ENCODE peak calls at places on chromosome 19, in four cellular contexts. Z is neural progenitor cell, X is fibroblast of lung, F is PC-9. U is an unnamed sample.

GRCh38 chr19:54325194-54325621 is 12.2 kb upstream of the LILRA5 start:
- DNase-seq in Z (peak), X (peak), F (no peak), U (no peak)

GRCh38 chr19:46551175-46551574 is 50.0 kb upstream of the CALM3 start:
- DNase-seq in Z (no peak), F (no peak), X (no peak), U (no peak)

GRCh38 chr19:17054746-17055145 is 20.5 kb downstream of the HAUS8 start:
- DNase-seq in X (no peak), F (no peak), Z (no peak), U (no peak)

GRCh38 chr19:42024622-42025111 is 30.6 kb upstream of the ATP1A3 start:
- DNase-seq in X (peak), Z (no peak), F (no peak), U (no peak)

GRCh38 chr19:53903055-53903680 is 5.9 kb upstream of the CACNG7 start:
- DNase-seq in Z (peak), F (peak), X (peak), U (no peak)

GRCh38 chr19:43469160-43469480 is 3.7 kb upstream of the LYPD3 start:
- DNase-seq in Z (no peak), F (peak), X (no peak), U (no peak)

GRCh38 chr19:56639217-56639616 is 3.7 kb upstream of the SMIM17 start:
- DNase-seq in X (peak), Z (peak), F (no peak), U (no peak)

GRCh38 chr19:48959341-48960239 is 4.9 kb downstream of the BAX start:
- DNase-seq in Z (no peak), X (no peak), F (no peak), U (no peak)

GRCh38 chr19:49911381-49912145 is 14.9 kb upstream of the IL4I1 start:
- DNase-seq in F (no peak), Z (no peak), X (no peak), U (no peak)

GRCh38 chr19:48780684-48781391 is 25.5 kb downstream of the FGF21 start:
- DNase-seq in Z (no peak), X (peak), F (peak), U (no peak)

GRCh38 chr19:17137417-17137816 is 61.8 kb downstream of the MYO9B start:
- DNase-seq in F (no peak), X (no peak), Z (no peak), U (no peak)

GRCh38 chr19:48629599-48630288 is 7.4 kb downstream of the DBP start:
- DNase-seq in F (no peak), Z (peak), X (peak), U (no peak)

GRCh38 chr19:17118957-17119356 is 43.4 kb downstream of the MYO9B start:
- DNase-seq in X (no peak), Z (no peak), F (no peak), U (no peak)

GRCh38 chr19:45137179-45137761 is 23.5 kb downstream of the NKPD1 start:
- DNase-seq in X (no peak), Z (no peak), F (no peak), U (no peak)

GRCh38 chr19:45139286-45140143 is 21.3 kb downstream of the NKPD1 start:
- DNase-seq in X (no peak), F (no peak), Z (no peak), U (no peak)

GRCh38 chr19:45135176-45135575 is 25.6 kb downstream of the NKPD1 start:
- DNase-seq in X (no peak), Z (no peak), F (no peak), U (no peak)

GRCh38 chr19:45138303-45138751 is 22.5 kb downstream of the NKPD1 start:
- DNase-seq in F (no peak), X (no peak), Z (no peak), U (no peak)

DNA sequence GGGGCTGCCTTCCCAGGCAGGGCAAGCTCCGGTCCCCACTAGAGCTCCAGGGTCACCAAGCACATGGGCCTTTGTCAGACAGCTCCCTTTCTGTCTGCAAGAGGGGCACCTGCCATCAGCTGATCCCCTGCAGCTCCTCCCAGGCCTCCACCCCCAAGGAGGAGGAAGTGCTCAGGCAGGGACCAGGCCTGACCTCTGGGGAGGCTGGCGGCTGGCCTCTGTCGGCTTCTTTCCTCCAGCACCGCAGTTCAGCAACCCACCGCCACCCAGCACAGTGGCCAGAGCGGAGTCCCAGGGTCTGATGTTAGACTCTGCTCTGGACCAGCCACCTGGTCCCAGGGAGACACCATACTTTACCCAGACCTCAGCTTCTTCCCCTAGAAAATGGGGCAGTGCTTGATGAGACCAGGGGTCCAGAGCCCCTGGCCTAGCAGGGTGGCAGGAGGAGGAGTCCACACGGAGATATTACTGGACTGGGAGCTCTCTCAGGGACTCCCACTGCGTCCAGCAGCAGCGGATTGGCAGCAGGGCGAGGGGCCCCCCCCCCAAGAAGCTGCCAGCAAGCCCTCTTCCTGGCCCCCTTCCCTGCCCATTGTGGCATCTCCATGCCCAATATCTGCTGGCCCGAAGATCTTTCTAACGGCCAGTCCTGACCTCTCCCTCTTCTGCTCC is 24.1 kb downstream of the NKPD1 start:
- DNase-seq in Z (peak), X (no peak), F (no peak), U (no peak)
- H3K27ac ChIP-seq in Z (peak), X (no peak), F (no peak), U (no peak)

DNA sequence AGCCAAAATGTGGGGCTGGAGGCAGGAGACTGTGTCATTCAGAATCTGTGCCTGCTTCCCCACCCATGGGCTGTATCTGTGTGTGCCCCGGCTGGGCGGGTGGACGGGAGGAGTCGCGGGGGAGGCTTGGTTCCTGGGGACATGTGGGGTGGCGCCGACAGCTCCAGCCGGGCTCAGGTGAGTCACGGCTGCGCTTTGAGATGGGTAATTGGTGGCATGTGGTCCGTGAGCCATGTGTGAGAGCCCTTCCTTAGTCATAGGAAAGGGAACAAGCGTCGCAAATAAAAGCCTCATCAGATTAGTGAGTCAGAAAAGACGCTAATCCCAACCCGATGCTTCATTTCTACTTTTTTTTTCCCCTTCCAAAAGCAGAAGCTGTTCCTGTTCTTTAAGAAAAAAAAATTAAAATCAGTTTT is 118.6 kb upstream of the ZNF536 start:
- DNase-seq in F (no peak), Z (peak), X (no peak), U (no peak)
- TF ChIP-seq EZH2 in F (no peak), Z (no peak), X (no peak), U (no peak)

GRCh38 chr19:14576363-14576762 is 4.5 kb upstream of the NDUFB7 start:
- DNase-seq in X (no peak), Z (no peak), F (peak), U (no peak)

GRCh38 chr19:14570864-14571527 is 870 bp downstream of the NDUFB7 start:
- DNase-seq in Z (no peak), F (peak), X (no peak), U (no peak)

GRCh38 chr19:14575428-14575980 is 3.6 kb upstream of the NDUFB7 start:
- DNase-seq in Z (no peak), X (no peak), F (peak), U (no peak)

GRCh38 chr19:14567079-14567478 is 4.8 kb downstream of the NDUFB7 start:
- DNase-seq in F (peak), X (no peak), Z (no peak), U (no peak)

GRCh38 chr19:14571695-14572490 is at the start of gene NDUFB7:
- DNase-seq in Z (peak), F (peak), X (peak), U (peak)
- H2AFZ ChIP-seq in Z (peak), F (peak), X (peak), U (peak)

DNA sequence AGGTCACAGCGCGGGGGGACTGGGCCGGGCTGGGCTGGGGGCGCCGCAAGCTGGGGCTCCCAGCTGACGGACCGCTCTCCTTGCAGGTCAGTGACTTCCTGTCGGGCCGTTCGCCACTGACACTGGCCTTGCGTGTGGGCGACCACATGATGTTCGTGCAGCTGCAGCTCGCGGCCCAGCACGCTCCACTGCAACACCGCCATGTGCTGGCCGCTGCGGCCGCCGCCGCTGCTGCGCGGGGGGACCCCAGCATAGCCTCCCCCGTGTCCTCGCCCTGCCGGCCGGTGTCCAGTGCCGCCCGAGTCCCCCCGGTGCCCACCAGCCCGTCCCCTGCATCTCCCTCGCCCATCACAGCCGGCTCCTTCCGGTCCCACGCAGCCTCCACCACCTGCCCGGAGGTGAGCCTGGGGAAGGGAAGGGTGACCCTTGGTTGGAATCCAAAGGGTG is 5.7 kb downstream of the MIDN start:
- DNase-seq in Z (no peak), F (no peak), X (no peak), U (no peak)
- H3K27ac ChIP-seq in Z (peak), F (peak), X (peak), U (no peak)

DNA sequence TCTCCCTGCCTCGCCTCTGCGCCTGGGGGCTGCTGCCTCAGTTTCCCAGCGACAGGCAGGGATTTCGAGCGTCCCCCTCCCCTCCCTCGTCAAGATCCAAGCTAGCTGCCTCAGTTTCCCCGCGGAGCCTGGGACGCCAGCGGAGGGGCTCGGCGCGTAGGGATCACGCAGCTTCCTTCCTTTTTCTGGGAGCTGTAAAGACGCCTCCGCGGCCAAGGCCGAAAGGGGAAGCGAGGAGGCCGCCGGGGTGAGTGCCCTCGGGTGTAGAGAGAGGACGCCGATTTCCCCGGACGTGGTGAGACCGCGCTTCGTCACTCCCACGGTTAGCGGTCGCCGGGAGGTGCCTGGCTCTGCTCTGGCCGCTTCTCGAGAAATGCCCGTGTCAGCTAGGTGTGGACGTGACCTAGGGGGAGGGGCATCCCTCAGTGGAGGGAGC is 722 bp upstream of the ICAM1 start:
- DNase-seq in Z (peak), F (no peak), X (no peak), U (no peak)
- TF ChIP-seq EZH2 in Z (peak), F (no peak), X (no peak), U (no peak)

GRCh38 chr19:3368848-3369336 is 2.5 kb downstream of the NFIC start:
- DNase-seq in X (peak), F (no peak), Z (no peak), U (no peak)
- H2AFZ ChIP-seq in X (no peak), F (no peak), Z (peak), U (peak)

GRCh38 chr19:38684862-38685665 is 37.6 kb downstream of the ACTN4 start:
- DNase-seq in F (no peak), Z (peak), X (no peak), U (no peak)

GRCh38 chr19:38690146-38690545 is 42.7 kb downstream of the ACTN4 start:
- DNase-seq in F (no peak), X (no peak), Z (no peak), U (no peak)

GRCh38 chr19:38685666-38686529 is 38.4 kb downstream of the ACTN4 start:
- DNase-seq in Z (peak), F (peak), X (peak), U (no peak)

GRCh38 chr19:38686530-38686888 is 39.1 kb downstream of the ACTN4 start:
- DNase-seq in F (no peak), X (no peak), Z (no peak), U (no peak)

DNA sequence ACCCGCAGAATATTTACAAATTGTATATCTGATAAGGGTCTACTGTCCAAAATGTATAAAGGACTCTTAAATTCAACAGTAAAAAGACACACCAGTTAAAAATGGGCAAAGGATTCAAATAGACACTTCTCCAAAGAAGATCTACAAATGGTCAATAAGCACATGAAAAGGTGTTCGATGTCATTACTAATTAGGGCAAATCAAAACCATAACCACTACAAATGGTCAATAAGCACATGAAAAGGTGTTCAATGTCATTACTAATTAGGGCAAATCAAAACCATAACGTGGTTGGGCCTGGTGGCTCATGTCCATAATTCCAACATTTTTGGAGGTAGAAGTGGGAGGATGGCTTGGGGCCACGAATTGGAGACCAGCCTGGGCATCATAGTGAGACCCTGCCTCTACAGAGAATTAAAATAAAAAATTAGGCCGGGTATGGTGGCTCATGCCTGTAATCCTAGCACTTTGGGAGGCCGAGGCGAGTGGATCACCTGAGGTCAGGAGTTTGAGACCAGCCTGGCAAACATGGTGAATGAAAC is 40.5 kb downstream of the ACTN4 start:
- DNase-seq in Z (no peak), F (no peak), X (no peak), U (no peak)
- H3K27ac ChIP-seq in Z (no peak), F (peak), X (no peak), U (peak)

GRCh38 chr19:33624586-33625153 is 2.9 kb downstream of the CHST8 start:
- DNase-seq in Z (no peak), X (no peak), F (no peak), U (no peak)
- TF ChIP-seq EZH2 in Z (no peak), X (no peak), F (no peak), U (no peak)

GRCh38 chr19:2542341-2543069 is 66.6 kb downstream of the GADD45B start:
- DNase-seq in X (peak), F (no peak), Z (no peak), U (no peak)

GRCh38 chr19:2537544-2537943 is 61.6 kb downstream of the GADD45B start:
- DNase-seq in Z (no peak), F (no peak), X (no peak), U (no peak)

GRCh38 chr19:2540646-2541454 is 64.9 kb downstream of the GADD45B start:
- DNase-seq in Z (peak), X (peak), F (peak), U (peak)

GRCh38 chr19:2538096-2538757 is 62.3 kb downstream of the GADD45B start:
- DNase-seq in Z (no peak), X (no peak), F (no peak), U (no peak)

DNA sequence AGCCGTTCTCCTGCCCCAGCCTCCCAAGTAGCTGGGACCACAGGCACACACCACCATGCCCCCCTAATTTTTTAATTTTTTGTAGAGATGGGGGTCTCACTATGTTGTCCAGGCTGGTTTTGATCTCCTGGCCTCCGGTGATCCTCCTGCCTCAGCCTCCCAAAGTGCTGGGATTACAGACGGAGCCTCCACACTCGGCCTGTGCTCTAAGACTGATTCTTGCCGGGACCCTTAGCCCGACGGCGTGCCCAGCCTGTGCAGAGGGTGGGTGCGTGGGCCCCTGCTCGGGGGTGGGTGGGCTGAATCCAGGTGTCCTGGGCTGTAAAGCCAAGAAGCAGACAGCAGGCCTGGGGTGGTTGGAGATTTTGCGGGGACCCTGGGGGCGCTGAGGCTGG is 64.3 kb downstream of the GADD45B start:
- DNase-seq in Z (no peak), F (no peak), X (no peak), U (no peak)
- H2AFZ ChIP-seq in Z (no peak), F (no peak), X (no peak), U (no peak)

GRCh38 chr19:40621966-40622772 is 21.0 kb downstream of the LTBP4 start:
- DNase-seq in X (no peak), F (no peak), Z (no peak), U (no peak)
- H3K27ac ChIP-seq in X (no peak), F (no peak), Z (no peak), U (no peak)

U was measured in keratinocyte.